ENCODE peak calls at places on chromosomes 7 and 10, in five cellular contexts. One of them, this sample, is unnamed. For H3K4me1, the result is how much of the 10 kb centered on the place peaks cover.

GRCh38 chr10:28181478-28182096 is 121.3 kb downstream of the MPP7 start:
- DNase-seq in PC-3: peak
- DNase-seq in adipocyte: peak
- DNase-seq in SJSA1: no peak
- DNase-seq in spleen: no peak
- DNase-seq in this sample: no peak

GRCh38 chr10:64762861-64763260 is 1241.7 kb downstream of the REEP3 start:
- DNase-seq in spleen: no peak
- DNase-seq in PC-3: no peak
- DNase-seq in SJSA1: no peak
- DNase-seq in adipocyte: no peak
- DNase-seq in this sample: no peak

GRCh38 chr7:151632750-151633515 is 113.2 kb upstream of the RHEB start:
- DNase-seq in spleen: peak
- DNase-seq in PC-3: peak
- DNase-seq in adipocyte: no peak
- DNase-seq in SJSA1: no peak
- DNase-seq in this sample: peak

GRCh38 chr10:103192089-103192450 is 1.0 kb downstream of the NT5C2 start:
- DNase-seq in spleen: no peak
- DNase-seq in PC-3: no peak
- DNase-seq in adipocyte: peak
- DNase-seq in SJSA1: no peak
- DNase-seq in this sample: no peak

GRCh38 chr7:151624246-151624928 is 104.7 kb upstream of the RHEB start:
- DNase-seq in SJSA1: no peak
- DNase-seq in adipocyte: no peak
- DNase-seq in spleen: no peak
- DNase-seq in PC-3: no peak
- DNase-seq in this sample: no peak

GRCh38 chr7:93055543-93056107 is 62.2 kb downstream of the SAMD9 start:
- DNase-seq in adipocyte: peak
- DNase-seq in spleen: no peak
- DNase-seq in SJSA1: peak
- DNase-seq in PC-3: peak
- DNase-seq in this sample: no peak

GRCh38 chr10:90398551-90398950 is 459.3 kb downstream of the HTR7 start:
- DNase-seq in adipocyte: peak
- DNase-seq in spleen: no peak
- DNase-seq in PC-3: no peak
- DNase-seq in SJSA1: no peak
- DNase-seq in this sample: no peak

GRCh38 chr7:33040803-33041516 is 21.6 kb downstream of the NT5C3A start:
- DNase-seq in SJSA1: no peak
- DNase-seq in PC-3: peak
- DNase-seq in spleen: no peak
- DNase-seq in adipocyte: peak
- DNase-seq in this sample: peak

GRCh38 chr10:73096041-73096451 is 620 bp downstream of the P4HA1 start:
- DNase-seq in SJSA1: peak
- DNase-seq in adipocyte: peak
- DNase-seq in spleen: peak
- DNase-seq in PC-3: peak
- DNase-seq in this sample: peak

GRCh38 chr10:12699756-12700556 is 301.6 kb downstream of the CCDC3 start:
- DNase-seq in PC-3: no peak
- DNase-seq in SJSA1: no peak
- DNase-seq in adipocyte: no peak
- DNase-seq in spleen: no peak
- DNase-seq in this sample: no peak

GRCh38 chr10:22500567-22501369 is 155.5 kb downstream of the SPAG6 start:
- DNase-seq in PC-3: no peak
- DNase-seq in SJSA1: no peak
- DNase-seq in adipocyte: peak
- DNase-seq in spleen: no peak
- DNase-seq in this sample: no peak

GRCh38 chr10:124641282-124642075 is 102.7 kb downstream of the FAM53B start:
- DNase-seq in adipocyte: peak
- DNase-seq in PC-3: no peak
- DNase-seq in SJSA1: no peak
- DNase-seq in spleen: peak
- DNase-seq in this sample: no peak

GRCh38 chr7:124667312-124667711 is 98.3 kb downstream of the GPR37 start:
- DNase-seq in adipocyte: no peak
- DNase-seq in PC-3: no peak
- DNase-seq in SJSA1: no peak
- DNase-seq in spleen: no peak
- DNase-seq in this sample: no peak

GRCh38 chr7:38451840-38452239 is 178.4 kb upstream of the TARP start:
- DNase-seq in adipocyte: peak
- DNase-seq in PC-3: peak
- DNase-seq in spleen: no peak
- DNase-seq in SJSA1: no peak
- DNase-seq in this sample: no peak

GRCh38 chr7:151728286-151728660 is 148.6 kb downstream of the PRKAG2 start:
- DNase-seq in SJSA1: no peak
- DNase-seq in adipocyte: no peak
- DNase-seq in spleen: no peak
- DNase-seq in PC-3: no peak
- DNase-seq in this sample: no peak

GRCh38 chr7:57424515-57425238 is 25.3 kb upstream of the ZNF716 start:
- DNase-seq in PC-3: no peak
- DNase-seq in spleen: no peak
- DNase-seq in adipocyte: no peak
- DNase-seq in SJSA1: no peak
- DNase-seq in this sample: no peak

GRCh38 chr10:119166111-119166500 is 592 bp upstream of the SFXN4 start:
- DNase-seq in spleen: no peak
- DNase-seq in SJSA1: no peak
- DNase-seq in adipocyte: no peak
- DNase-seq in PC-3: no peak
- DNase-seq in this sample: no peak

GRCh38 chr10:116947838-116948529 is 57.0 kb downstream of the SHTN1 start:
- DNase-seq in PC-3: peak
- DNase-seq in adipocyte: peak
- DNase-seq in spleen: no peak
- DNase-seq in SJSA1: peak
- DNase-seq in this sample: no peak

GRCh38 chr7:44549457-44549856 is 8.3 kb upstream of the NPC1L1 start:
- DNase-seq in adipocyte: no peak
- DNase-seq in spleen: no peak
- DNase-seq in SJSA1: no peak
- DNase-seq in PC-3: no peak
- DNase-seq in this sample: no peak

GRCh38 chr7:151146761-151147160 is 20.7 kb downstream of the GBX1 start:
- DNase-seq in SJSA1: no peak
- DNase-seq in PC-3: no peak
- DNase-seq in adipocyte: no peak
- DNase-seq in spleen: no peak
- DNase-seq in this sample: peak

GRCh38 chr10:89985446-89985845 is 284.1 kb downstream of the KIF20B start:
- DNase-seq in PC-3: no peak
- DNase-seq in spleen: no peak
- DNase-seq in adipocyte: no peak
- DNase-seq in SJSA1: no peak
- DNase-seq in this sample: no peak

GRCh38 chr7:79272938-79273337 is 180.5 kb downstream of the MAGI2 start:
- DNase-seq in adipocyte: peak
- DNase-seq in spleen: no peak
- DNase-seq in PC-3: no peak
- DNase-seq in SJSA1: no peak
- DNase-seq in this sample: no peak

GRCh38 chr7:83684928-83685327 is 36.0 kb upstream of the SEMA3E start:
- DNase-seq in adipocyte: no peak
- DNase-seq in PC-3: peak
- DNase-seq in SJSA1: no peak
- DNase-seq in spleen: no peak
- DNase-seq in this sample: no peak

GRCh38 chr10:114244126-114244525 is 5.1 kb downstream of the VWA2 start:
- DNase-seq in spleen: no peak
- DNase-seq in adipocyte: no peak
- DNase-seq in PC-3: no peak
- DNase-seq in SJSA1: no peak
- DNase-seq in this sample: peak

DNA sequence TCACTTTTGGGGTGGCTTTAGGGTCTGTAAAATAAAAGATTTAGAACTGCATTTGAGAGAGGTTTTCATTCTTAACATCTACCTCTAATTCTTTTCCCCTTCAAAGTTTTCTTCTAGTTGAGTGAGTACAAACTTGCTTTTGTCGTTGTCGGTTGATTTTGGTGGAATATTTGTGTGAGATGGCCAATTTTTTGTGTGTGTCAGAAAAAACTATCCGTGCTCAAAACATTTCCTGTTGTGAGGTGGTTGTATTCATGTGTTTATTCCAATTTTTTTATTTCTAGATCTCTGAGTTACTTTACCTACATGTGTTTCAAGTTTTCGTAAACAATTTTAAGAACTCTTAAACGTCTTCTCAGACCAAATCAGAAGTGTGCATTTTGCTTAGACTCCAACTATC is 1.6 kb downstream of the AHR start:
- DNase-seq in SJSA1: peak
- DNase-seq in adipocyte: no peak
- DNase-seq in spleen: no peak
- DNase-seq in PC-3: no peak
- DNase-seq in this sample: no peak
- H3K4me1 ChIP-seq in SJSA1: under half
- H3K4me1 ChIP-seq in adipocyte: under half
- H3K4me1 ChIP-seq in spleen: under half
- H3K4me1 ChIP-seq in PC-3: under half
- H3K4me1 ChIP-seq in this sample: under half

GRCh38 chr7:127584648-127585043 is 750 bp downstream of the GCC1 start:
- DNase-seq in adipocyte: no peak
- DNase-seq in PC-3: no peak
- DNase-seq in spleen: peak
- DNase-seq in SJSA1: no peak
- DNase-seq in this sample: no peak

GRCh38 chr7:127588019-127588696 is at the start of gene ARF5:
- DNase-seq in PC-3: peak
- DNase-seq in spleen: peak
- DNase-seq in SJSA1: peak
- DNase-seq in adipocyte: peak
- DNase-seq in this sample: peak

GRCh38 chr7:127587663-127588018 is 570 bp upstream of the ARF5 start:
- DNase-seq in SJSA1: no peak
- DNase-seq in adipocyte: no peak
- DNase-seq in PC-3: no peak
- DNase-seq in spleen: peak
- DNase-seq in this sample: no peak

GRCh38 chr7:127585044-127585953 is at the start of gene GCC1:
- DNase-seq in SJSA1: peak
- DNase-seq in spleen: peak
- DNase-seq in PC-3: peak
- DNase-seq in adipocyte: peak
- DNase-seq in this sample: peak

GRCh38 chr7:127586346-127586745 is 950 bp upstream of the GCC1 start:
- DNase-seq in adipocyte: no peak
- DNase-seq in SJSA1: no peak
- DNase-seq in spleen: no peak
- DNase-seq in PC-3: peak
- DNase-seq in this sample: no peak
- H3K4me1 ChIP-seq in adipocyte: half or more
- H3K4me1 ChIP-seq in SJSA1: under half
- H3K4me1 ChIP-seq in spleen: under half
- H3K4me1 ChIP-seq in PC-3: under half
- H3K4me1 ChIP-seq in this sample: half or more

DNA sequence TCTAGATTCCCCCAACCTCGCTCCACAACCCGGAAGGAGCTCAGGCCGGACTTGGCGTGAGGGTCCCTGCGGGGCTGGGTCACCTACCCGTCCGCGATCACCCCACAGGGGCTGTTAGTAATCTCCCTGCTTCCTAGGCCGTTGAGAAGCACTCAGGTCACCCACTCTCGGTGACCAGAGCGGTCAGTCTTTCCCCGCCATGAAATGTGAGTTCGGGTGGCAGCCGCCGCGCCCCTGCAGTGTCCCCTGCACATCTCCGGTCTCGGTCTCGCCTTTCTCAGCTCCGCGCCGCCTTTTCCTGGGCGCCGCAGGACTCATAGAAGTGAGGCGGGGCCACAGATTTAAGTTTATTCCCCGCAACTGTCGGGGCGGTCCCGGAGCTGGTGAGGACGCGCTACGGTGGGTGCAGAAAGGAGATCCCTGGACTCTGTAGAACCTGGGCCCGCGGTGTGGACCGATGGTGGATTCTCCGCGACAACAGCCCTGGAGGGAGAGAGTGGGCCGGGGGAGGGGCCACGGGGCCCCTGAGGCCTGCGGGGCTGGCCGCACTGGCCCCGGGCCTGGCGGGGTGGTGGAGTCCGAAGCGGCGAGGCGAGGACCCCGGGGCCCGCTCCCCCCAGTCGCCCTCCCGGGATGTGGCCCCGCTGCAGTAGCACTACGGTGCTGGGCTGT is 4.5 kb downstream of the FEZF1 start:
- DNase-seq in spleen: no peak
- DNase-seq in PC-3: no peak
- DNase-seq in SJSA1: no peak
- DNase-seq in adipocyte: no peak
- DNase-seq in this sample: no peak
- H3K4me1 ChIP-seq in spleen: under half
- H3K4me1 ChIP-seq in PC-3: under half
- H3K4me1 ChIP-seq in SJSA1: under half
- H3K4me1 ChIP-seq in adipocyte: under half
- H3K4me1 ChIP-seq in this sample: under half

GRCh38 chr7:30029696-30030095 is 1.5 kb downstream of the PLEKHA8 start:
- DNase-seq in adipocyte: peak
- DNase-seq in SJSA1: peak
- DNase-seq in spleen: no peak
- DNase-seq in PC-3: no peak
- DNase-seq in this sample: no peak
- H3K4me1 ChIP-seq in adipocyte: under half
- H3K4me1 ChIP-seq in SJSA1: under half
- H3K4me1 ChIP-seq in spleen: under half
- H3K4me1 ChIP-seq in PC-3: under half
- H3K4me1 ChIP-seq in this sample: under half

GRCh38 chr7:4689668-4690067 is 7.6 kb downstream of the FOXK1 start:
- DNase-seq in PC-3: no peak
- DNase-seq in spleen: no peak
- DNase-seq in SJSA1: no peak
- DNase-seq in adipocyte: no peak
- DNase-seq in this sample: no peak
- H3K4me1 ChIP-seq in PC-3: under half
- H3K4me1 ChIP-seq in spleen: under half
- H3K4me1 ChIP-seq in SJSA1: under half
- H3K4me1 ChIP-seq in adipocyte: under half
- H3K4me1 ChIP-seq in this sample: under half